ENCODE peak calls at places on chromosomes 5 and 9, in ten cellular contexts. Q, L, X, U, O, V, A, Y, E and N are unnamed samples.

GRCh38 chr5:6347165-6347564 is 31.2 kb downstream of the MED10 start:
- DNase-seq in Q (no peak), L (no peak), X (no peak), U (no peak), O (no peak), V (no peak), A (no peak), Y (no peak), E (no peak), N (no peak)

GRCh38 chr5:169116961-169117461 is 183.9 kb downstream of the SLIT3 start:
- DNase-seq in Q (no peak), L (no peak), X (peak), U (no peak), O (no peak), V (peak), A (no peak), Y (peak), E (no peak), N (peak)

GRCh38 chr9:135864447-135865049 is 42.8 kb downstream of the CAMSAP1 start:
- DNase-seq in Q (peak), L (peak), X (peak), U (no peak), O (peak), V (peak), A (no peak), Y (peak), E (peak), N (peak)

GRCh38 chr9:89606049-89606481 is 1.3 kb downstream of the GADD45G start:
- DNase-seq in Q (peak), L (no peak), X (peak), U (no peak), O (peak), V (peak), A (peak), Y (peak), E (peak), N (peak)

GRCh38 chr5:38929838-38930237 is 84.0 kb downstream of the OSMR start:
- DNase-seq in Q (no peak), L (no peak), X (no peak), U (no peak), O (no peak), V (no peak), A (no peak), Y (no peak), E (no peak), N (no peak)

GRCh38 chr5:135024956-135025729 is 8.9 kb downstream of the PITX1 start:
- DNase-seq in Q (no peak), L (peak), X (no peak), U (peak), O (no peak), V (no peak), A (peak), Y (peak), E (peak), N (no peak)

GRCh38 chr5:136197462-136198142 is 4.6 kb upstream of the SMIM32 start:
- DNase-seq in Q (no peak), L (no peak), X (no peak), U (peak), O (no peak), V (no peak), A (peak), Y (no peak), E (no peak), N (no peak)

GRCh38 chr9:109164040-109164439 is 3.0 kb downstream of the FRRS1L start:
- DNase-seq in Q (no peak), L (no peak), X (no peak), U (no peak), O (no peak), V (no peak), A (no peak), Y (no peak), E (no peak), N (no peak)

GRCh38 chr5:154524846-154525245 is 46.8 kb upstream of the HAND1 start:
- DNase-seq in Q (no peak), L (no peak), X (no peak), U (no peak), O (peak), V (peak), A (no peak), Y (no peak), E (no peak), N (no peak)

GRCh38 chr9:93127395-93127911 is 6.6 kb downstream of the NINJ1 start:
- DNase-seq in Q (no peak), L (no peak), X (no peak), U (no peak), O (peak), V (no peak), A (no peak), Y (no peak), E (no peak), N (no peak)

GRCh38 chr9:104977580-104977979 is 49.6 kb upstream of the ABCA1 start:
- DNase-seq in Q (no peak), L (no peak), X (no peak), U (peak), O (no peak), V (no peak), A (peak), Y (peak), E (no peak), N (no peak)

GRCh38 chr5:132093310-132093709 is 19.7 kb downstream of the CSF2 start:
- DNase-seq in Q (no peak), L (no peak), X (no peak), U (no peak), O (no peak), V (no peak), A (no peak), Y (no peak), E (no peak), N (no peak)

GRCh38 chr9:3012843-3013242 is 168.9 kb upstream of the PUM3 start:
- DNase-seq in Q (no peak), L (no peak), X (no peak), U (no peak), O (no peak), V (no peak), A (no peak), Y (no peak), E (no peak), N (no peak)

GRCh38 chr5:134122530-134122929 is 8.0 kb downstream of the TCF7 start:
- DNase-seq in Q (peak), L (no peak), X (no peak), U (no peak), O (no peak), V (no peak), A (no peak), Y (no peak), E (no peak), N (no peak)

GRCh38 chr5:116137544-116138378 is 52.9 kb downstream of the COMMD10 start:
- DNase-seq in Q (peak), L (peak), X (peak), U (peak), O (peak), V (peak), A (peak), Y (peak), E (peak), N (peak)

GRCh38 chr5:76513486-76513885 is 109.7 kb downstream of the F2RL2 start:
- DNase-seq in Q (no peak), L (no peak), X (no peak), U (no peak), O (no peak), V (no peak), A (no peak), Y (no peak), E (no peak), N (no peak)

GRCh38 chr9:98331536-98332259 is 76.2 kb upstream of the TBC1D2 start:
- DNase-seq in Q (no peak), L (no peak), X (no peak), U (no peak), O (no peak), V (peak), A (no peak), Y (no peak), E (no peak), N (no peak)

GRCh38 chr5:111653408-111653807 is 103.6 kb downstream of the NREP start:
- DNase-seq in Q (no peak), L (no peak), X (no peak), U (no peak), O (no peak), V (no peak), A (no peak), Y (no peak), E (no peak), N (no peak)

GRCh38 chr5:149024978-149025377 is 37.9 kb downstream of the SH3TC2 start:
- DNase-seq in Q (no peak), L (no peak), X (no peak), U (no peak), O (no peak), V (no peak), A (no peak), Y (no peak), E (no peak), N (no peak)

GRCh38 chr5:171420429-171421231 is 1.2 kb downstream of the FGF18 start:
- DNase-seq in Q (no peak), L (no peak), X (peak), U (no peak), O (peak), V (peak), A (peak), Y (peak), E (no peak), N (peak)
- TF ChIP-seq EZH2 in Q (no peak), L (no peak), X (peak), U (no peak), O (no peak), V (no peak), A (peak), Y (peak), E (no peak), N (peak)

GRCh38 chr5:88679638-88680037 is 203.3 kb downstream of the MEF2C start:
- DNase-seq in Q (no peak), L (no peak), X (no peak), U (no peak), O (peak), V (no peak), A (no peak), Y (no peak), E (no peak), N (peak)

GRCh38 chr5:88677943-88678779 is 204.8 kb downstream of the MEF2C start:
- DNase-seq in Q (no peak), L (no peak), X (no peak), U (no peak), O (peak), V (no peak), A (no peak), Y (no peak), E (no peak), N (peak)

GRCh38 chr5:88678780-88679491 is 204.0 kb downstream of the MEF2C start:
- DNase-seq in Q (no peak), L (no peak), X (no peak), U (no peak), O (peak), V (no peak), A (no peak), Y (no peak), E (no peak), N (no peak)

GRCh38 chr5:88681402-88681801 is 201.6 kb downstream of the MEF2C start:
- DNase-seq in Q (no peak), L (no peak), X (no peak), U (no peak), O (no peak), V (no peak), A (no peak), Y (no peak), E (no peak), N (no peak)

DNA sequence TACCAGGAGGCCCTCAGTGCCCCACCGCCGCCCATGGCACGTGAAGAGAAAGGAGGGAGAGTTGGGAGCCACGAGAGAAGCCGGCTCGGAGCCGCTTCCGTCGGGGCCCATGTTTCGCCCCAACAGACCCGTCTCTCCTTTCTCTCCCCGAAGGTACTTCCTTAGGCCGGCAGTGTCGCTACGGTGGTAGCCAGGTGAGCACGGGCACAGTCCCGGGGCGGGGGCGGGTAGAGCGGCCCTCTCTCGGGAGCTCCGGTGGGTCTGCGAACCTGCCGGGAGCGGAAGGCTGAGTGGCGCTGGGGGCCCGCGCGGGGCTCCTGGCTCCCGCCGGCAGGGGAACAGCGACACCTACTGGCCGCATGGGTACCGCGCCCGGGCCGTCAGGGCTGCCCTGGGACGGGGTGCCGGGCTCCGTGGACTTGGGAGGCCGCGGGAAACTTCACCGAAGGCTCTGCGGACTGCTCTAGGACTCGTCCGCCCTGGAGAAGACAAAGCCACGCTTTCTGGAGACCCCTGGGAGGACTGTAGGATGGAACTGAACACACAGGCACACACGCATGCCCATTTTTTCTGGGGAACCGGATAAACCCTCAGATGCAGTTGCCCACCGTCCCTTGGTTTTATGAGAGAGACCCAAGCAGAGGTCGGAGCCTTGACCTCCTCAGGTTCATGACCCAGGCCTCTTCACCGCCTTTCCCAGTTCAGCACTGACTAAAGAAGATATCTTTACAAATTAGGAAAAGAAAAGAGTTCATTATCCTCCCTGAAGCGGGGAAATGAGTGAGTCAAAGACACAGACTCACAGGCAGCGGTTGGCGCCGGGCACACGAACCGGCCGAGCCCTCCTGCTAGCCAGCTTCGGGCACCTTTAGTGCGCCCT is 202.5 kb downstream of the MEF2C start:
- DNase-seq in Q (peak), L (peak), X (peak), U (no peak), O (peak), V (peak), A (peak), Y (peak), E (peak), N (peak)
- TF ChIP-seq EZH2 in Q (no peak), L (no peak), X (peak), U (no peak), O (peak), V (no peak), A (peak), Y (no peak), E (no peak), N (peak)

DNA sequence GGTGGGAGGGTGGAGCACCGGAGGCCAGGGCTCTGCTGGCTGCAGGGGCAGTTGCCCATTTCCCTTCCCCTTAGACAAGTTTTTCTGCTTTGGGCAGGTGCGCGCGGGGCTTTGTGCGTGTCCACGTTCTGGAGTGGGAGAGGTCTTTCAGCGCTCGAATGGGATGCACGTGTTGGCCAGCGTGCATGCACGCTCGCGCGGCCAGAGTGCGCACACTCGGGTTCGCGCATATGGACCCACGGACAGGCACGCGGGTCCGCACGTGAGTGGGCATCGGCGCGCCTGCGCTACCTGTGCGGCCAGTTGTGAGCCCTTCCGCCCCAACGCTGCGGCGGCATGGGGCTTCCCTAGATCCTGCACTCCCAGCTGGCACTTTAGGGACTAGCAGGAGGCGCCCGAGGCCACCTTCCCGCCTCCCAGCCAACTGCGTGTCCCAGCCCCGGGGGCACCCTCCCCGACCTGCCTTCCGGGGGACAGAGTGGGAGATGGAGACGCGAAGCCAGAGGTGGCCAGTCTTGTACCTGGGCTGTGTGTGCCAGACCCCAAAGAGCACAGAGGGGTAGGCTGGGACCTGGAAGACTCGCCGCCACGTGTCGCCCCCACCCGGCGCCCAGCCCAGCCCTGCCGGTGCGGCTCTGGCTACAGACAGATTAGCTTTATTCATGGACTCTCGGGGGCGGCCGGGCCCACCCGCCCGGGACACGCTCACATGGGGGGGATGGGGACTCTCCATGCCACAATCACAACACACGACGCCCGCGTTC is 9.8 kb upstream of the GPRIN1 start:
- DNase-seq in Q (no peak), L (no peak), X (no peak), U (no peak), O (no peak), V (no peak), A (no peak), Y (no peak), E (no peak), N (no peak)
- TF ChIP-seq EZH2 in Q (no peak), L (no peak), X (peak), U (no peak), O (peak), V (peak), A (peak), Y (no peak), E (no peak), N (peak)

DNA sequence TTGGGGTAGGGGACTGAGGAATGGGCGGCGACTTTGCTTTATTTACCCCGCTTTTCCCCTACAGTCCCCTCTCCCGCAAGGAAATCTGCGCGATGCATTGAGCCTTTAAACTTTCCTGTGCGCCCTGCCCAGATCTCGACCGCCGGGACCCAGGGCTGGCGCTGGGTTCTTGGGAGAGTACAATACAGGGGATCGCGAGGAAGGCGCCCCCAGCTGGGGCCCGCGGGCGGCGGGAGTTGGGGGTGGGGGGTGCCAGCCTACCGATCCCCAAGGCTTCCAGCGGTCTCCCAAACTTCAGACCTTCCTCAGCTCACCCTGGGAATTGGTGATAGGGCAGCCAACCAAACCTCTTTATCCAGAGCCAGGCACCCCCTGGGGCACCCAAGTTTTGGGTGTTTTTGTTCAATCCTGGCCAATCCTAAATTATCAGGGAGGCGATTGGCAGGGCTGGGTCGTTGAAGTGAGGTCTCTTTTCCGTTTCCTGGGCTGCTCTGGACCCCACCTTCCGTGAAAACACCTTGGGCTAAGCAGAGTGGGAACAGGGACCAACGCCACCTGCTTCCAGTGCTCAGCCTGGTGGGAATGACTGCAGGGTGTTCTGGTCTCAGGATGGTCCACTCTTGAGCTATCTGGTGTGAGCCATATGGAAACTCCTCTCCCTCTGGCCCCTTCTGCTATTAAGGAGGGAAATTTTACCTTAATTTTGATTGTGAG is 51.4 kb upstream of the DAB2IP start:
- DNase-seq in Q (no peak), L (no peak), X (no peak), U (no peak), O (no peak), V (peak), A (no peak), Y (no peak), E (no peak), N (peak)
- TF ChIP-seq EZH2 in Q (no peak), L (no peak), X (peak), U (no peak), O (peak), V (peak), A (peak), Y (no peak), E (no peak), N (peak)